ENCODE peak calls at places on chromosomes 16 and 17, in seven cellular contexts. S is spleen, Z is prostate gland, T is breast epithelium, Y is HCT116, K is HL-60, X is transverse colon. N is an unnamed sample.
A peak's percentile ranks its signal among the peaks of the same experiment; 100 is the strongest.

GRCh38 chr16:85673529-85674417 is 15.0 kb downstream of the GINS2 start:
- DNase-seq in S (peak; percentile 81), Z (peak; percentile 83), T (peak; percentile 10), Y (no peak), K (no peak), X (no peak), N (no peak)

GRCh38 chr17:81684442-81684911 is 666 bp downstream of the HGS start:
- DNase-seq in S (no peak), Z (no peak), T (no peak), Y (no peak), K (no peak), X (peak; percentile 25), N (peak; percentile 46)

GRCh38 chr17:14004927-14005630 is 64.2 kb upstream of the COX10 start:
- DNase-seq in S (no peak), Z (no peak), T (no peak), Y (peak; percentile 21), K (no peak), X (no peak), N (no peak)

GRCh38 chr16:11506816-11507305 is 79.9 kb downstream of the LITAF start:
- DNase-seq in S (no peak), Z (no peak), T (no peak), Y (no peak), K (no peak), X (no peak), N (no peak)

GRCh38 chr17:17439971-17440843 is 36.6 kb upstream of the MED9 start:
- DNase-seq in S (peak; percentile 88), Z (no peak), T (peak; percentile 67), Y (peak; percentile 61), K (no peak), X (peak; percentile 73), N (peak; percentile 90)

GRCh38 chr16:52446076-52446475 is 100.9 kb downstream of the TOX3 start:
- DNase-seq in S (no peak), Z (no peak), T (no peak), Y (no peak), K (no peak), X (no peak), N (no peak)

GRCh38 chr16:63447121-63447520 is 1410.9 kb upstream of the CDH8 start:
- DNase-seq in S (no peak), Z (no peak), T (no peak), Y (no peak), K (no peak), X (no peak), N (no peak)

GRCh38 chr17:62732125-62732524 is 76.0 kb downstream of the MARCHF10 start:
- DNase-seq in S (no peak), Z (no peak), T (no peak), Y (no peak), K (no peak), X (no peak), N (no peak)

GRCh38 chr16:21598676-21599157 is 660 bp upstream of the METTL9 start:
- DNase-seq in S (no peak), Z (peak; percentile 28), T (no peak), Y (no peak), K (no peak), X (peak; percentile 31), N (peak; percentile 42)

GRCh38 chr17:29292071-29292991 is 1.6 kb downstream of the NUFIP2 start:
- DNase-seq in S (peak; percentile 92), Z (peak; percentile 66), T (peak; percentile 55), Y (no peak), K (no peak), X (peak; percentile 72), N (peak; percentile 52)

GRCh38 chr17:17668358-17668757 is 12.9 kb upstream of the RAI1 start:
- DNase-seq in S (no peak), Z (no peak), T (no peak), Y (no peak), K (no peak), X (no peak), N (no peak)

GRCh38 chr16:23148513-23149266 is 562 bp downstream of the USP31 start:
- DNase-seq in S (peak; percentile 92), Z (peak; percentile 66), T (peak; percentile 69), Y (no peak), K (peak; percentile 24), X (peak; percentile 83), N (peak; percentile 57)
- H3K27ac ChIP-seq in S (peak overlapping the region; percentile 54), Z (peak overlapping the region; percentile 86), T (peak overlapping the region; percentile 87), Y (peak overlapping the region; percentile 80), K (peak overlapping the region; percentile 35), X (peak overlapping the region; percentile 91), N (no peak overlapping the region)

GRCh38 chr16:73064227-73064995 is 16.5 kb upstream of the ZFHX3 start:
- DNase-seq in S (no peak), Z (no peak), T (no peak), Y (no peak), K (no peak), X (no peak), N (peak; percentile 63)
- TF ChIP-seq POLR2AphosphoS5 in S (no peak), Z (no peak), T (no peak), Y (no peak), K (no peak), X (no peak), N (no peak)

GRCh38 chr17:1487939-1488825 is 4.3 kb downstream of the MYO1C start:
- DNase-seq in S (peak; percentile 94), Z (peak; percentile 83), T (peak; percentile 84), Y (no peak), K (no peak), X (peak; percentile 90), N (peak; percentile 90)
- H3K27ac ChIP-seq in S (peak overlapping the region; percentile 88), Z (peak overlapping the region; percentile 98), T (peak overlapping the region; percentile 97), Y (peak overlapping the region; percentile 99), K (no peak overlapping the region), X (peak overlapping the region; percentile 98), N (no peak overlapping the region)

DNA sequence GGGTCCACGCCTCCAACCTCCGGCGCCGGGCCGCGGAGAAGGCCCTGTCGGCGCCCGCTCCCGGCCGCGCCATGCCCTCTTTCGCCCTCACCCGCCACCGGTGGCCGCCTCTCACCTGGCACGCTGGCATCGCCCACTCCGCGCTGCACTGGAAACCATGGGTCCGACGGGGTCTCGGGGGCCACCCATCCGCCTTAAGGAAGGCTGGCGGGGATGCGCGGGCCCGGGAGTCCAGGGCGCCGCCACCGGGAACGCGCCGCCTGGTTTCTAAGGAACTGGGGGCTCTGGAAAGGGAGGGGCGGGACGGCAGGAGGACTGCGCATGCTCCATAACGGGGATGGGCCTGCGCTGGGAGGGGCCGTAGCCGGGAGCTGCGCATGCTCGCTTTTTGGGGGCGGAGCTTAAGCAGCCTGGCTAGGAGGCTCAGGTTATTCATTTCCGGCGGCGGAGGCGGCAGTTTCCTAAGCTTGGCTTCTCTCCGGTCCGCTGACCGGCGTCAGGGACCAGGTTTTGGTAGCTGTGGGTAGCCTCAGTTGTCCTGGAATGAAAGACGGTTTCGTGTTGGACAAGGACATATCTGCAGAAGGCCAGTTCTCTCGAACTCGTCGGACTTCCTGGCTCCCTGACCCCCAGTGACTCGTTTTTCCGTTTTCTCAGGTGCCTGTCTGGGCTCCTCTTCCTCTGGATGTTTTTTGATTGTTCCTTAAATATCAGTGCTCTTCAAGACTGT is at the start of gene GFOD2:
- DNase-seq in S (peak; percentile 99), Z (peak; percentile 95), T (peak; percentile 97), Y (peak; percentile 86), K (peak; percentile 89), X (peak; percentile 98), N (peak; percentile 98)
- TF ChIP-seq POLR2AphosphoS5 in S (peak; percentile 95), Z (peak; percentile 96), T (peak; percentile 50), Y (peak; percentile 98), K (peak; percentile 92), X (peak; percentile 87), N (peak; percentile 96)

DNA sequence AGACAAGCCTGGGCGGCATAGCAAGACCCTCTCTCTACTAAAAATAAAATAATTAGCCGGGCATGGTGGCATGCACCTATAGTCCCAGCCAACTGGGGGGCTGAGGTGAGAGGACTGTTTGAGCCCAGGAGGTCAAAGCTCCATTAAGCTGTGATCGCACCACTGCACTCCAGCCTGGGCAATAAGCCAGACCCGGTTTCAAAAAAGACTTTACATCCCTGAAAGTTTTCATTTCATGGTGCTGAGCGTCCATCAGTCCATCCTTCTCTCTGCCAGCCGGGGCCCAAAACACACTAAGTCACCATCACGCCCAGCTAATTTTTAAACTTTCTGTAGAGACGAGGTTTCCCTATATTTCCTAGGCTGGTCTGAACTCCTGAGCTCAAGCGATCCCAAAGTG is 10.6 kb downstream of the RAB40B start:
- DNase-seq in S (no peak), Z (no peak), T (no peak), Y (no peak), K (no peak), X (no peak), N (no peak)
- H3K27ac ChIP-seq in S (no peak overlapping the region), Z (peak overlapping the region; percentile 70), T (peak overlapping the region; percentile 92), Y (no peak overlapping the region), K (no peak overlapping the region), X (no peak overlapping the region), N (no peak overlapping the region)

DNA sequence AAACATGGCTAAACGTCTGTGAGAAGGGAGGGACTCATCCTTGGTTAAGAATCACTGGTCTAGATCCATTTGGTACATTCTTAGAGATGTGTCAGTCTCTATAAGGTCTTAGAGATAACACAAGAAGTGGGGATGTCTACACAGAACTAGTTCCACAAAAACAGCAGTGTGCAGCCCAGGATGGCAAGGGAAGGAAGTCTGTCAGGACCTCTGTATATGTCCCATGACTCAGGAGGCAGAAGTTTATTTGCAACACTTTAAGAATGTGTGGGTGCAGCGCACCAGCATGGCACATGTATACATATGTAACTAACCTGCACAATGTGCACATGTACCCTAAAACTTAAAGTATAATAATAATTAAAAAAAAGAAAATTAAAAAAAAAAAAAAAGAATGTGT is 548.5 kb upstream of the SOX9 start:
- DNase-seq in S (no peak), Z (no peak), T (no peak), Y (no peak), K (no peak), X (no peak), N (no peak)
- TF ChIP-seq POLR2AphosphoS5 in S (no peak), Z (no peak), T (no peak), Y (no peak), K (no peak), X (no peak), N (no peak)

GRCh38 chr17:31250229-31250628 is 46.8 kb downstream of the OMG start:
- DNase-seq in S (no peak), Z (no peak), T (no peak), Y (no peak), K (no peak), X (no peak), N (no peak)
- H3K27ac ChIP-seq in S (peak overlapping the region; percentile 26), Z (no peak overlapping the region), T (no peak overlapping the region), Y (no peak overlapping the region), K (no peak overlapping the region), X (no peak overlapping the region), N (no peak overlapping the region)

DNA sequence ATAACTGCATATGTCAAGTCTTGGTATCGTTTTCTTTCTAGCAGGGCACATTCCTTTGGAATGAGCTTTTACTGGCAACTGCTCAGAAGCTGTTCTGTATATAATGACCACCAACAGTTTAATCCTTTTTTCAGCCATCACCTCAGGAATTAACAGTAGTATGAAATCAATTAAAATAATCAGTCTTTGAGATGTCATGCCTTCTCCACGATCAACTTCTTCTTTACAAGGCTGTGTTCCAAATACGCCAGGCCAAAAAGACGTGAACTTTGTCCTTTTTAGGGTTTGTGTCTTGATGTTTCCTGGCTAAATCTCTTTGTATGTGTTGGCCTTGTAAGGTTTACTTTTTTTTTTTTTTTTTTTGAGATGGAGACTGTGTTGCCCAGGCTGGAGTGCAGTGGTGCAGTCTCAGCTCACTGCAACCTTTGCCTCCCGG is 54.9 kb downstream of the ABCC1 start:
- DNase-seq in S (no peak), Z (no peak), T (no peak), Y (no peak), K (no peak), X (no peak), N (no peak)
- TF ChIP-seq POLR2AphosphoS5 in S (no peak), Z (no peak), T (no peak), Y (no peak), K (no peak), X (no peak), N (no peak)

GRCh38 chr16:2858245-2859025 is 465 bp upstream of the PRSS22 start:
- DNase-seq in S (no peak), Z (peak; percentile 83), T (peak; percentile 89), Y (peak; percentile 85), K (no peak), X (peak; percentile 88), N (peak; percentile 79)
- H3K27ac ChIP-seq in S (no peak overlapping the region), Z (peak overlapping the region; percentile 86), T (peak overlapping the region; percentile 91), Y (peak overlapping the region; percentile 89), K (no peak overlapping the region), X (peak overlapping the region; percentile 53), N (no peak overlapping the region)